ENCODE peak calls at places on chromosomes 6 and 20, in four cellular contexts. T is uterus, D is testis, S is body of pancreas. A is an unnamed sample.

GRCh38 chr20:19073584-19074198 is 138.8 kb upstream of the SLC24A3 start:
- DNase-seq in T (no peak), S (no peak), D (no peak), A (no peak)

GRCh38 chr6:107488875-107489635 is 862 bp upstream of the SOBP start:
- DNase-seq in S (peak; percentile 18), T (peak; percentile 51), D (peak; percentile 65), A (peak; percentile 48)

GRCh38 chr6:47153066-47153755 is 111.1 kb upstream of the ADGRF1 start:
- DNase-seq in T (no peak), D (no peak), S (no peak), A (no peak)

GRCh38 chr6:149750136-149750609 is 632 bp downstream of the PCMT1 start:
- DNase-seq in T (peak; percentile 31), S (peak; percentile 36), D (peak; percentile 81), A (peak; percentile 51)

GRCh38 chr6:152636675-152637421 is at the start of gene SYNE1:
- DNase-seq in S (peak; percentile 7), D (peak; percentile 47), T (peak; percentile 56), A (peak; percentile 27)

GRCh38 chr20:17281478-17281877 is 54.6 kb downstream of the PCSK2 start:
- DNase-seq in D (peak; percentile 59), T (no peak), S (peak; percentile 51), A (peak; percentile 53)

GRCh38 chr6:83127976-83128375 is 60.5 kb downstream of the DOP1A start:
- DNase-seq in D (no peak), T (no peak), S (no peak), A (no peak)

GRCh38 chr6:131643262-131643631 is 6.1 kb downstream of the ENPP3 start:
- DNase-seq in T (no peak), S (peak; percentile 22), D (peak; percentile 89), A (no peak)

GRCh38 chr6:88339816-88340215 is 173.7 kb upstream of the CNR1 start:
- DNase-seq in S (no peak), T (no peak), D (no peak), A (no peak)

GRCh38 chr6:158411998-158412397 is 99.7 kb downstream of the TULP4 start:
- DNase-seq in S (no peak), T (no peak), D (no peak), A (no peak)

DNA sequence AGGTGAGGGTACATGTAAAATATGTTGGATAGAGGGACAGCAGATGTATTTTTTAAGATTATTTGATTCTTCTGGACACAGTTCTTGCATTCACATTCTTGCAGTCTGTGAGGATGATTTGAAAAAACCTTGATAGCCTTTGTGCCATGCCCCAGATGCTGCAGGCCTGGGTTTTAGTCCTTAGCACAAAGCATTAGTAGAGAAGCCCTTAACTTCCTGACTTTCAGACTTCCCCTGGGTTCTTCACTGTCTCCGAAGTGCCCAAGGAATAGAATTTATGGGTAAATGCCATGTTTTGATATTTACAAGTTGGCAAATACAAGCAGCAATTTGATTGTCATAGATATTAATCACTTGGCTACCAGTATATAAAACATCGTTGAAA is 67.6 kb upstream of the SUPT3H start:
- DNase-seq in S (no peak), D (no peak), T (no peak), A (no peak)
- H3K4me1 ChIP-seq in S (peaks cover 17% of the 10 kb centered on the region), D (no peaks in the 10 kb centered on the region), T (no peaks in the 10 kb centered on the region), A (peaks cover 17% of the 10 kb centered on the region)

GRCh38 chr6:136792066-136792944 is at the start of gene MAP3K5:
- DNase-seq in S (peak; percentile 90), T (peak; percentile 84), D (peak; percentile 87), A (peak; percentile 88)
- TF ChIP-seq POLR2A in S (peak; percentile 86), T (peak; percentile 19), D (no peak), A (peak; percentile 88)

DNA sequence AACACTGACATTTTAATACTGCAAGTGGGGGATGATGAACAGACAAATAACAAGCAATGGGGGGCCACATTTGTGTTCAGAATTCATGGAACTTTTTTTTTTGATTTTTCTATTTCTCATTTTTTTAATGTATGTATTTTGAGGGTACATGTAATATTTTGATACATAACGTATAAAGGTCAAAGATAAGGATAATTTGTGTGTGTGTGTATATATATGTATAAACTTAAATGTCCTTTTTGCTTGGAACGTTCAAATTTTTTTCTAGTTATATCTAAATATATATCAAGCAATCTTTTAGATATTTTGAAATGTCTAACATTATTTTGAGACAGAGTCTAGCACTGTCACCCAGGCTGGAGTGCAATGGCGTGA is 12.3 kb upstream of the ZNF311 start:
- DNase-seq in D (no peak), S (no peak), T (no peak), A (no peak)
- H3K4me3 ChIP-seq in D (peak overlapping the region; percentile 54), S (no peak overlapping the region), T (peak overlapping the region; percentile 51), A (no peak overlapping the region)

GRCh38 chr6:44661221-44661609 is 273.7 kb downstream of the CDC5L start:
- DNase-seq in S (no peak), T (no peak), D (no peak), A (no peak)
- H3K4me1 ChIP-seq in S (no peaks in the 10 kb centered on the region), T (peaks cover 5% of the 10 kb centered on the region), D (no peaks in the 10 kb centered on the region), A (peaks cover 30% of the 10 kb centered on the region)

GRCh38 chr20:51569815-51570741 is 27.6 kb upstream of the NFATC2 start:
- DNase-seq in D (no peak), T (no peak), S (no peak), A (no peak)
- TF ChIP-seq POLR2A in D (no peak), T (no peak), S (no peak), A (no peak)

GRCh38 chr6:33192671-33193602 is 670 bp upstream of the COL11A2 start:
- DNase-seq in D (peak; percentile 41), S (no peak), T (peak; percentile 36), A (peak; percentile 45)
- H3K4me3 ChIP-seq in D (peak overlapping the region; percentile 41), S (no peak overlapping the region), T (peak overlapping the region; percentile 32), A (peak overlapping the region; percentile 15)

A was measured in thyroid gland.